ENCODE peak calls at places on chromosomes 4 and X, in seven cellular contexts. C is fibroblast of lung, M is substantia nigra, P is ascending aorta, T is activated gamma-delta T cell treated with Interleukin-2 at 50 U/mL for 16 hours, F is NCI-H774, X is endothelial cell. Z is an unnamed sample.

GRCh38 chr4:161546902-161547301 is 616.9 kb downstream of the FSTL5 start:
- DNase-seq in T (no peak), M (no peak), X (no peak), P (no peak), C (peak), F (no peak), Z (no peak)

GRCh38 chr4:16417198-16417597 is 190.9 kb upstream of the TAPT1 start:
- DNase-seq in X (no peak), T (no peak), C (no peak), P (no peak), F (no peak), M (no peak), Z (no peak)

GRCh38 chr4:182449186-182449880 is 206.1 kb downstream of the TENM3 start:
- DNase-seq in F (no peak), P (no peak), T (no peak), C (peak), X (peak), M (no peak), Z (peak)

GRCh38 chr4:122224348-122224747 is 72.2 kb downstream of the BLTP1 start:
- DNase-seq in M (no peak), C (peak), F (no peak), T (no peak), X (peak), P (no peak), Z (peak)

GRCh38 chrX:65610040-65610439 is 57.4 kb upstream of the MSN start:
- DNase-seq in M (no peak), F (no peak), T (no peak), X (no peak), C (peak), P (no peak), Z (no peak)

GRCh38 chr4:48173055-48173991 is 39.3 kb upstream of the TXK start:
- DNase-seq in T (no peak), P (no peak), X (no peak), C (peak), M (no peak), F (no peak), Z (no peak)

GRCh38 chrX:136879001-136879667 is 1.4 kb downstream of the RBMX start:
- DNase-seq in T (no peak), M (no peak), X (no peak), P (no peak), F (peak), C (peak), Z (no peak)

GRCh38 chr4:69032847-69033638 is 63.2 kb upstream of the UGT2B7 start:
- DNase-seq in M (no peak), C (no peak), T (no peak), X (no peak), F (no peak), P (no peak), Z (no peak)

GRCh38 chr4:77669911-77670590 is 64.4 kb downstream of the CXCL13 start:
- DNase-seq in F (peak), X (no peak), T (no peak), M (no peak), P (no peak), C (no peak), Z (no peak)